ENCODE peak calls at places on chromosomes 6 and 20, in nine cellular contexts. One of them, this sample, is unnamed.

GRCh38 chr6:39870950-39871349 is 63.3 kb downstream of the MOCS1 start:
- DNase-seq in activated T-helper 1 cell treated with anti-CD3 and anti-CD28 coated beads, Interleukin-2, amount 50 U/mL, for 16 hours: no peak
- DNase-seq in fibroblast of lung: no peak
- DNase-seq in AG04450: no peak
- DNase-seq in T-helper 2 cell: no peak
- DNase-seq in SW480: no peak
- DNase-seq in PC-3: no peak
- DNase-seq in RCC 7860: no peak
- DNase-seq in astrocyte: no peak
- DNase-seq in this sample: no peak

GRCh38 chr20:53253668-53254067 is 281.5 kb downstream of the TSHZ2 start:
- DNase-seq in activated T-helper 1 cell treated with anti-CD3 and anti-CD28 coated beads, Interleukin-2, amount 50 U/mL, for 16 hours: no peak
- DNase-seq in AG04450: no peak
- DNase-seq in T-helper 2 cell: no peak
- DNase-seq in SW480: no peak
- DNase-seq in RCC 7860: no peak
- DNase-seq in PC-3: no peak
- DNase-seq in astrocyte: no peak
- DNase-seq in fibroblast of lung: no peak
- DNase-seq in this sample: no peak

GRCh38 chr6:111846511-111847409 is 26.5 kb downstream of the FYN start:
- DNase-seq in PC-3: no peak
- DNase-seq in T-helper 2 cell: peak; percentile 80
- DNase-seq in SW480: no peak
- DNase-seq in RCC 7860: no peak
- DNase-seq in AG04450: no peak
- DNase-seq in astrocyte: no peak
- DNase-seq in activated T-helper 1 cell treated with anti-CD3 and anti-CD28 coated beads, Interleukin-2, amount 50 U/mL, for 16 hours: no peak
- DNase-seq in fibroblast of lung: no peak
- DNase-seq in this sample: no peak

GRCh38 chr6:10759312-10759839 is 11.8 kb downstream of the TMEM14B start:
- DNase-seq in T-helper 2 cell: peak; percentile 3
- DNase-seq in RCC 7860: peak; percentile 96
- DNase-seq in SW480: peak; percentile 86
- DNase-seq in AG04450: peak; percentile 86
- DNase-seq in PC-3: peak; percentile 99
- DNase-seq in astrocyte: peak; percentile 89
- DNase-seq in activated T-helper 1 cell treated with anti-CD3 and anti-CD28 coated beads, Interleukin-2, amount 50 U/mL, for 16 hours: no peak
- DNase-seq in fibroblast of lung: peak; percentile 77
- DNase-seq in this sample: peak; percentile 32

GRCh38 chr6:151998784-151999183 is 191.3 kb downstream of the ESR1 start:
- DNase-seq in AG04450: no peak
- DNase-seq in activated T-helper 1 cell treated with anti-CD3 and anti-CD28 coated beads, Interleukin-2, amount 50 U/mL, for 16 hours: no peak
- DNase-seq in astrocyte: peak; percentile 8
- DNase-seq in fibroblast of lung: no peak
- DNase-seq in PC-3: peak; percentile 3
- DNase-seq in SW480: no peak
- DNase-seq in RCC 7860: no peak
- DNase-seq in T-helper 2 cell: no peak
- DNase-seq in this sample: no peak

GRCh38 chr6:15945593-15946159 is 183.2 kb upstream of the MYLIP start:
- DNase-seq in fibroblast of lung: peak; percentile 47
- DNase-seq in SW480: no peak
- DNase-seq in PC-3: peak; percentile 86
- DNase-seq in T-helper 2 cell: no peak
- DNase-seq in RCC 7860: peak; percentile 3
- DNase-seq in astrocyte: peak; percentile 25
- DNase-seq in AG04450: no peak
- DNase-seq in activated T-helper 1 cell treated with anti-CD3 and anti-CD28 coated beads, Interleukin-2, amount 50 U/mL, for 16 hours: no peak
- DNase-seq in this sample: no peak

GRCh38 chr6:116761779-116762178 is 3.7 kb downstream of the FAM162B start:
- DNase-seq in SW480: no peak
- DNase-seq in T-helper 2 cell: no peak
- DNase-seq in astrocyte: no peak
- DNase-seq in fibroblast of lung: no peak
- DNase-seq in PC-3: no peak
- DNase-seq in activated T-helper 1 cell treated with anti-CD3 and anti-CD28 coated beads, Interleukin-2, amount 50 U/mL, for 16 hours: no peak
- DNase-seq in AG04450: no peak
- DNase-seq in RCC 7860: no peak
- DNase-seq in this sample: no peak

GRCh38 chr6:100203391-100203790 is 209.4 kb upstream of the MCHR2 start:
- DNase-seq in RCC 7860: peak; percentile 95
- DNase-seq in activated T-helper 1 cell treated with anti-CD3 and anti-CD28 coated beads, Interleukin-2, amount 50 U/mL, for 16 hours: no peak
- DNase-seq in fibroblast of lung: peak; percentile 96
- DNase-seq in PC-3: peak; percentile 84
- DNase-seq in AG04450: peak; percentile 87
- DNase-seq in T-helper 2 cell: no peak
- DNase-seq in astrocyte: peak; percentile 94
- DNase-seq in SW480: peak; percentile 24
- DNase-seq in this sample: peak; percentile 78

GRCh38 chr6:71383891-71384489 is 95.4 kb downstream of the OGFRL1 start:
- DNase-seq in SW480: no peak
- DNase-seq in RCC 7860: peak; percentile 33
- DNase-seq in AG04450: no peak
- DNase-seq in fibroblast of lung: peak; percentile 81
- DNase-seq in T-helper 2 cell: no peak
- DNase-seq in astrocyte: no peak
- DNase-seq in PC-3: peak; percentile 72
- DNase-seq in activated T-helper 1 cell treated with anti-CD3 and anti-CD28 coated beads, Interleukin-2, amount 50 U/mL, for 16 hours: no peak
- DNase-seq in this sample: peak; percentile 25

GRCh38 chr6:89999154-89999553 is 104.9 kb downstream of the GJA10 start:
- DNase-seq in T-helper 2 cell: peak; percentile 8
- DNase-seq in SW480: peak; percentile 0
- DNase-seq in fibroblast of lung: peak; percentile 42
- DNase-seq in AG04450: no peak
- DNase-seq in astrocyte: peak; percentile 62
- DNase-seq in PC-3: no peak
- DNase-seq in activated T-helper 1 cell treated with anti-CD3 and anti-CD28 coated beads, Interleukin-2, amount 50 U/mL, for 16 hours: no peak
- DNase-seq in RCC 7860: peak; percentile 9
- DNase-seq in this sample: no peak

GRCh38 chr6:77466055-77467028 is 3.1 kb upstream of the HTR1B start:
- DNase-seq in AG04450: peak; percentile 51
- DNase-seq in RCC 7860: no peak
- DNase-seq in T-helper 2 cell: no peak
- DNase-seq in fibroblast of lung: peak; percentile 68
- DNase-seq in astrocyte: peak; percentile 51
- DNase-seq in activated T-helper 1 cell treated with anti-CD3 and anti-CD28 coated beads, Interleukin-2, amount 50 U/mL, for 16 hours: no peak
- DNase-seq in SW480: peak; percentile 18
- DNase-seq in PC-3: peak; percentile 32
- DNase-seq in this sample: no peak

GRCh38 chr6:92541457-92542060 is 877.8 kb downstream of the EPHA7 start:
- DNase-seq in activated T-helper 1 cell treated with anti-CD3 and anti-CD28 coated beads, Interleukin-2, amount 50 U/mL, for 16 hours: no peak
- DNase-seq in astrocyte: peak; percentile 21
- DNase-seq in fibroblast of lung: peak; percentile 4
- DNase-seq in AG04450: no peak
- DNase-seq in RCC 7860: no peak
- DNase-seq in T-helper 2 cell: no peak
- DNase-seq in SW480: no peak
- DNase-seq in PC-3: no peak
- DNase-seq in this sample: no peak

GRCh38 chr6:3506195-3506594 is 49.3 kb upstream of the SLC22A23 start:
- DNase-seq in astrocyte: no peak
- DNase-seq in SW480: no peak
- DNase-seq in activated T-helper 1 cell treated with anti-CD3 and anti-CD28 coated beads, Interleukin-2, amount 50 U/mL, for 16 hours: no peak
- DNase-seq in PC-3: no peak
- DNase-seq in RCC 7860: no peak
- DNase-seq in T-helper 2 cell: no peak
- DNase-seq in AG04450: no peak
- DNase-seq in fibroblast of lung: no peak
- DNase-seq in this sample: no peak